ENCODE peak calls at places on chromosomes 16 and 17, in eight cellular contexts. Z is skeletal muscle cell, J is WERI-Rb-1, Y is right cardiac atrium, W is upper lobe of right lung, C is left ventricle myocardium inferior, F is GM23248, S is fibroblast of pulmonary artery. A is an unnamed sample.

GRCh38 chr16:53090591-53091507 is 36.1 kb downstream of the CHD9 start:
- DNase-seq in Z (peak), J (no peak), Y (peak), W (peak), C (peak), F (peak), S (peak), A (no peak)

GRCh38 chr17:49996495-49997255 is 1.7 kb upstream of the DLX3 start:
- DNase-seq in Z (no peak), J (peak), Y (peak), W (peak), C (peak), F (peak), S (peak), A (no peak)

GRCh38 chr16:19705843-19706242 is 12.2 kb downstream of the KNOP1 start:
- DNase-seq in Z (no peak), J (no peak), Y (no peak), W (no peak), C (no peak), F (no peak), S (no peak), A (no peak)

GRCh38 chr17:6384481-6384880 is 50.4 kb downstream of the AIPL1 start:
- DNase-seq in Z (no peak), J (no peak), Y (no peak), W (no peak), C (no peak), F (no peak), S (no peak), A (no peak)

GRCh38 chr17:57577751-57578607 is 167.1 kb downstream of the CCDC182 start:
- DNase-seq in Z (peak), J (peak), Y (peak), W (no peak), C (peak), F (peak), S (peak), A (no peak)

GRCh38 chr16:17527538-17527937 is 56.8 kb upstream of the XYLT1 start:
- DNase-seq in Z (no peak), J (no peak), Y (no peak), W (no peak), C (no peak), F (no peak), S (no peak), A (no peak)

GRCh38 chr17:45123930-45124796 is 8.2 kb downstream of the PLCD3 start:
- DNase-seq in Z (no peak), J (no peak), Y (peak), W (no peak), C (no peak), F (peak), S (peak), A (no peak)

GRCh38 chr16:75351183-75351582 is 82.1 kb downstream of the CFDP1 start:
- DNase-seq in Z (peak), J (no peak), Y (no peak), W (no peak), C (no peak), F (peak), S (peak), A (no peak)

GRCh38 chr17:45264988-45265387 is 3.1 kb upstream of the SPATA32 start:
- DNase-seq in Z (no peak), J (no peak), Y (no peak), W (no peak), C (no peak), F (no peak), S (no peak), A (no peak)

GRCh38 chr16:49396206-49396720 is 22.7 kb downstream of the C16orf78 start:
- DNase-seq in Z (no peak), J (no peak), Y (no peak), W (no peak), C (no peak), F (no peak), S (no peak), A (no peak)

GRCh38 chr17:38870259-38871165 is 654 bp downstream of the LASP1 start:
- DNase-seq in Z (no peak), J (peak), Y (peak), W (peak), C (peak), F (peak), S (no peak), A (no peak)

GRCh38 chr17:57528084-57528451 is 217.0 kb downstream of the CCDC182 start:
- DNase-seq in Z (no peak), J (no peak), Y (no peak), W (no peak), C (no peak), F (no peak), S (no peak), A (no peak)

GRCh38 chr17:14637260-14637659 is 336.4 kb downstream of the HS3ST3B1 start:
- DNase-seq in Z (no peak), J (no peak), Y (no peak), W (no peak), C (no peak), F (no peak), S (no peak), A (no peak)

GRCh38 chr17:44998646-44999045 is 30.5 kb upstream of the C1QL1 start:
- DNase-seq in Z (no peak), J (no peak), Y (no peak), W (no peak), C (no peak), F (no peak), S (no peak), A (peak)

GRCh38 chr16:10314811-10315210 is 71.0 kb upstream of the ATF7IP2 start:
- DNase-seq in Z (no peak), J (no peak), Y (no peak), W (no peak), C (no peak), F (peak), S (peak), A (peak)

GRCh38 chr16:84462296-84463210 is 41.9 kb downstream of the MEAK7 start:
- DNase-seq in Z (no peak), J (no peak), Y (no peak), W (peak), C (no peak), F (peak), S (no peak), A (no peak)

GRCh38 chr17:62966426-62967110 is 533 bp downstream of the TANC2 start:
- DNase-seq in Z (no peak), J (peak), Y (no peak), W (peak), C (peak), F (peak), S (peak), A (no peak)

GRCh38 chr16:68086860-68087268 is 1.7 kb downstream of the NFATC3 start:
- DNase-seq in Z (no peak), J (no peak), Y (no peak), W (no peak), C (no peak), F (peak), S (no peak), A (no peak)

GRCh38 chr16:73447850-73448249 is 399.9 kb upstream of the ZFHX3 start:
- DNase-seq in Z (no peak), J (no peak), Y (no peak), W (no peak), C (no peak), F (no peak), S (no peak), A (no peak)

GRCh38 chr17:44502598-44503079 is 567 bp downstream of the GPATCH8 start:
- DNase-seq in Z (no peak), J (no peak), Y (peak), W (no peak), C (no peak), F (peak), S (no peak), A (no peak)

GRCh38 chr16:53372942-53373871 is 61.1 kb upstream of the RBL2 start:
- DNase-seq in Z (no peak), J (no peak), Y (no peak), W (peak), C (no peak), F (no peak), S (no peak), A (no peak)

GRCh38 chr16:424033-424622 is 1.3 kb upstream of the RAB11FIP3 start:
- DNase-seq in Z (peak), J (no peak), Y (peak), W (no peak), C (peak), F (peak), S (peak), A (no peak)

GRCh38 chr16:20114356-20114755 is 40.7 kb upstream of the GPR139 start:
- DNase-seq in Z (no peak), J (no peak), Y (no peak), W (no peak), C (no peak), F (peak), S (no peak), A (no peak)

GRCh38 chr16:25747160-25747758 is 55.5 kb downstream of the HS3ST4 start:
- DNase-seq in Z (no peak), J (no peak), Y (no peak), W (no peak), C (no peak), F (peak), S (peak), A (no peak)

GRCh38 chr17:62671553-62671952 is 44.1 kb downstream of the MRC2 start:
- DNase-seq in Z (no peak), J (peak), Y (no peak), W (no peak), C (no peak), F (no peak), S (no peak), A (no peak)

GRCh38 chr17:30244853-30245385 is 9.4 kb upstream of the SLC6A4 start:
- DNase-seq in Z (peak), J (no peak), Y (no peak), W (no peak), C (no peak), F (peak), S (peak), A (no peak)

GRCh38 chr16:10065014-10065413 is 117.2 kb downstream of the GRIN2A start:
- DNase-seq in Z (no peak), J (no peak), Y (no peak), W (no peak), C (no peak), F (no peak), S (no peak), A (no peak)

GRCh38 chr17:82010575-82011525 is 11.8 kb downstream of the CENPX start:
- DNase-seq in Z (no peak), J (no peak), Y (no peak), W (no peak), C (no peak), F (no peak), S (no peak), A (no peak)

GRCh38 chr17:50626037-50626574 is 8.6 kb upstream of the ABCC3 start:
- DNase-seq in Z (peak), J (peak), Y (peak), W (peak), C (peak), F (peak), S (peak), A (peak)

GRCh38 chr16:14111713-14112538 is 40.8 kb downstream of the MRTFB start:
- DNase-seq in Z (no peak), J (no peak), Y (peak), W (no peak), C (peak), F (peak), S (peak), A (peak)

GRCh38 chr17:55295411-55296170 is 30.8 kb downstream of the HLF start:
- DNase-seq in Z (no peak), J (peak), Y (no peak), W (no peak), C (no peak), F (peak), S (peak), A (peak)

GRCh38 chr17:44972953-44973352 is 4.8 kb upstream of the C1QL1 start:
- DNase-seq in Z (no peak), J (no peak), Y (no peak), W (no peak), C (no peak), F (peak), S (peak), A (no peak)

GRCh38 chr16:67441289-67441753 is 10.4 kb downstream of the HSD11B2 start:
- DNase-seq in Z (no peak), J (no peak), Y (peak), W (peak), C (peak), F (no peak), S (no peak), A (no peak)

GRCh38 chr17:3622977-3623594 is 13.0 kb downstream of the SHPK start:
- DNase-seq in Z (no peak), J (no peak), Y (no peak), W (no peak), C (no peak), F (no peak), S (no peak), A (no peak)

GRCh38 chr16:66510711-66511614 is 39.0 kb downstream of the TK2 start:
- DNase-seq in Z (no peak), J (no peak), Y (peak), W (no peak), C (peak), F (peak), S (no peak), A (no peak)

GRCh38 chr17:21285164-21286065 is 904 bp downstream of the MAP2K3 start:
- DNase-seq in Z (no peak), J (no peak), Y (no peak), W (peak), C (no peak), F (peak), S (peak), A (no peak)

GRCh38 chr16:7331997-7332396 is 648 bp upstream of the RBFOX1 start:
- DNase-seq in Z (no peak), J (no peak), Y (no peak), W (no peak), C (no peak), F (no peak), S (no peak), A (no peak)
- H3K4me3 ChIP-seq in Z (no peak), J (no peak), Y (peak), W (no peak), C (peak), F (no peak), S (no peak), A (no peak)

GRCh38 chr17:75508848-75509450 is 6.4 kb downstream of the CASKIN2 start:
- DNase-seq in Z (no peak), J (no peak), Y (no peak), W (no peak), C (no peak), F (no peak), S (no peak), A (no peak)
- H3K4me3 ChIP-seq in Z (no peak), J (no peak), Y (no peak), W (peak), C (peak), F (no peak), S (no peak), A (no peak)

DNA sequence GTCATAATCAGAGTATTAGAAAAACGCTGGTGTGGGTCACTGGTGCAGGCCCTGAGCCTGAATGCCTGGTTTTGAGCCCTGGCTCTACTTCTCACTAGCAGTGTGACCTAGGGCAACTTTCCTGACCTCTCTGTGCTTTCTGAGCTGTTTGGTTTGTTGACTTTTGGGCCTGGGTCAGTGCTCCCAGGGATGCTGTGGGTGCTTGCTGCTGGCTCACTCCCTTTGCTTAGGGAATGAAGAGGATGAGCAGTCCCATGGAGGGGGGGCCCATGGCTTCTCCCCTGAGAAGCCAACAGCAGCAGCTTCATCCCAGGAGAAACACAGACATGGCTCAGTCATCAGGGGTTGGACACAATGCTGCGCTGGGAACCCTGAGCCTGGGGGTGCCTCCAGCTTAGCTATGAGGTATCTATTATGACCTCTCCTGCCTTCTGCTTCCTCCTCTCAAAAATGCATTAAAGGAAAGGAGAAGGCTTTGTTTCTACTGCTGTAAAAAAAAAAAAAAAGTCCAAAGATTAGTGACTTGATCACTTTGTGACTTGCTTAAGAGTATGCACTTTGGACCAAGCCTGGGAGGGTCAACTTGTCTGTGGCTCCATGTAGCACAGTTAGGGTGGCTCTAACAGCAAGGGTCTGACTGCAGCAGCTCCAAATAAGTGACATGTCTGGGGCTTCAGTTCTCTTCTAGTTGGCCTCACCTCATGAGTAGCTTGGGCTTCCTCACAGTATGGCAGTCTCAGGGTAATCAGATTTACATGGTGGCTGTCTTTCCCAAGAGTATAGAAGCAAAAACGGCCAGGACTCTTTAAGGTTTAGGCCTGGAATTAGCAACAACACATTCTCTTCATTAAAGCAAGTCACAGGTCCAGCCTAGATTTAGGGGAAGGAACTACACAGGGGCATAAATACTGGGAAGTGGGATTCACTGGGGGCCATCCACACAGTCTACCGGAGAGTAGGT is 13.0 kb downstream of the NKD1 start:
- DNase-seq in Z (no peak), J (no peak), Y (no peak), W (no peak), C (no peak), F (no peak), S (no peak), A (no peak)
- H3K4me3 ChIP-seq in Z (no peak), J (no peak), Y (no peak), W (no peak), C (no peak), F (no peak), S (no peak), A (no peak)

GRCh38 chr17:17494499-17495447 is 1.4 kb downstream of the RASD1 start:
- DNase-seq in Z (no peak), J (peak), Y (peak), W (peak), C (peak), F (peak), S (peak), A (no peak)

GRCh38 chr17:17492562-17492961 is 3.6 kb downstream of the RASD1 start:
- DNase-seq in Z (no peak), J (no peak), Y (no peak), W (peak), C (no peak), F (no peak), S (no peak), A (no peak)

GRCh38 chr17:17493986-17494466 is 2.2 kb downstream of the RASD1 start:
- DNase-seq in Z (no peak), J (no peak), Y (no peak), W (no peak), C (no peak), F (peak), S (no peak), A (no peak)

GRCh38 chr17:17492085-17492484 is 4.1 kb downstream of the RASD1 start:
- DNase-seq in Z (no peak), J (no peak), Y (no peak), W (peak), C (no peak), F (no peak), S (no peak), A (no peak)

DNA sequence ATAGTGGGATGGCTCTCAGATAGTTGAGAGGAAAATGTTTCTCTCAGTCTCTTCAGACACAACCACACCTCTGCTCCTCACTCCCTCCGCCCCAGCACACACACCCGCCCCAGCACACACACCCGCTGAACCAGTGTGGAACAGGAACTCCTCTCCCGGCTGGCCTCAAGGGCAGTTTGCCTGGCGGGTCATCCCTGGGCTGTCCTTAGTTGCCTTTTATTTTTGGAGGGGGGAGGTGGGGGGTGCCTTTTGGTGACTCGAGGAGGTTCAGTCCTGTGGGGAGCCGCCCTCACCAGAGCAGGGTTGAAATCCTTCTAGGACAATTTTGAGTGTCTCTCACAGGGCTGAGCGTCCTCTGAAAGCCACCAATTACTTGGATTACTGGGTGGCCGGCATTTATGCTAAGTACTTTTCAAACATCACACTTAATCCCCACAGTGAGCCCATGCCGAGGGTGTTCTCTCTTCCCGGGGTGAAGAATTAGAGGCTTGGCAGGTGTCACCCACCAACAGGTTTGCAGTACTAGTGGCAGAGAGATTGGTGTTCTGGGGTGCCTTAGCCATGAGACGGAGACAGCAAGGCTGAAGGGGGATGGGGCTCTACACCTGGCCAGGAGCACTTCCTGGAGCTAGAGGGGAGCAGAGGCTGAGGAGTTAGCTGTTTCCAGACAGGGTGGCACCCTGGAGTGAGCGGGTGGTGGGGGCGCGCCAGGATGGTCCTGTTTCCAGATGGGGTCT is 2.8 kb downstream of the RASD1 start:
- DNase-seq in Z (no peak), J (peak), Y (no peak), W (peak), C (peak), F (peak), S (no peak), A (no peak)
- H3K4me3 ChIP-seq in Z (no peak), J (no peak), Y (no peak), W (peak), C (peak), F (no peak), S (no peak), A (no peak)

GRCh38 chr17:48107137-48108055 is at the start of gene SNX11:
- DNase-seq in Z (peak), J (peak), Y (peak), W (peak), C (peak), F (peak), S (peak), A (peak)

GRCh38 chr17:48113201-48113676 is 5.7 kb downstream of the SNX11 start:
- DNase-seq in Z (no peak), J (no peak), Y (no peak), W (no peak), C (no peak), F (no peak), S (peak), A (peak)

GRCh38 chr17:48106802-48107136 is 797 bp upstream of the SNX11 start:
- DNase-seq in Z (no peak), J (no peak), Y (no peak), W (no peak), C (no peak), F (no peak), S (no peak), A (no peak)

GRCh38 chr17:48111937-48112241 is 4.3 kb downstream of the SNX11 start:
- DNase-seq in Z (no peak), J (no peak), Y (no peak), W (no peak), C (no peak), F (no peak), S (no peak), A (no peak)

DNA sequence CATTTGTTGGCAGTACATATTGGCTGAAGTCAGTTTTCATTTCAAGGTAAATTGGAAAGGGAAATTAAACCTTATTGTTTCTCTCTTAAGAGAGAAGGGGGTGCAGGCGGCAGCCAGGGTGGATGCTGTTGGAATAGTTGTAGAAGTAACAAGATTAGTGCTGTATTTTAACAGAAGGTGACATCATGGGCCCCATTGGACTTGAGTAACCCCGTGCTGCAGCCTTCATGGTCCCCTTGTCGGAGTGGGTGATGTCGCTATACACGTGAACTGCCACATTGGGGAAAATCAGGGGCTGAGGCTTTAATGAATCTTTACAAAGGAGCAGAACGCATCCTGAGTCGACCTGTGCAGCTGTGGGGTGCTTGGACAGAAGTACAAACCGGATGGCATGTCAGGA is 3.2 kb downstream of the SNX11 start:
- DNase-seq in Z (no peak), J (no peak), Y (no peak), W (no peak), C (no peak), F (no peak), S (no peak), A (no peak)
- H3K4me3 ChIP-seq in Z (no peak), J (no peak), Y (no peak), W (no peak), C (no peak), F (no peak), S (no peak), A (no peak)

A was measured in Jurkat, Clone E6-1.